ENCODE peak calls at places on chromosome 11, in ten cellular contexts. One of them, this sample, is unnamed.

GRCh38 chr11:1508986-1509385 is 22.4 kb upstream of the MOB2 start:
- DNase-seq in Caco-2: no peak
- DNase-seq in ACHN: no peak
- DNase-seq in PC-9: no peak
- DNase-seq in GM04503: no peak
- DNase-seq in WTC11: no peak
- DNase-seq in stimulated activated effector memory CD8-positive, alpha-beta T cell treated with anti-CD3 and anti-CD28 coated beads, Interleukin-12 subunit alpha, Interleukin-12 subunit beta, amount 100 ng/mL, for 72 hours: no peak
- DNase-seq in EH: no peak
- DNase-seq in ELF-1: no peak
- DNase-seq in GM18507: no peak
- DNase-seq in this sample: no peak

GRCh38 chr11:77087723-77088225 is 14.9 kb upstream of the OMP start:
- DNase-seq in Caco-2: no peak
- DNase-seq in stimulated activated effector memory CD8-positive, alpha-beta T cell treated with anti-CD3 and anti-CD28 coated beads, Interleukin-12 subunit alpha, Interleukin-12 subunit beta, amount 100 ng/mL, for 72 hours: no peak
- DNase-seq in ELF-1: no peak
- DNase-seq in GM18507: no peak
- DNase-seq in ACHN: no peak
- DNase-seq in GM04503: no peak
- DNase-seq in PC-9: no peak
- DNase-seq in EH: no peak
- DNase-seq in WTC11: no peak
- DNase-seq in this sample: no peak

GRCh38 chr11:60852060-60852638 is 3.6 kb downstream of the PTGDR2 start:
- DNase-seq in Caco-2: peak
- DNase-seq in GM18507: no peak
- DNase-seq in ELF-1: peak
- DNase-seq in GM04503: no peak
- DNase-seq in stimulated activated effector memory CD8-positive, alpha-beta T cell treated with anti-CD3 and anti-CD28 coated beads, Interleukin-12 subunit alpha, Interleukin-12 subunit beta, amount 100 ng/mL, for 72 hours: no peak
- DNase-seq in WTC11: no peak
- DNase-seq in ACHN: no peak
- DNase-seq in EH: no peak
- DNase-seq in PC-9: no peak
- DNase-seq in this sample: no peak

GRCh38 chr11:69307421-69307820 is 13.5 kb downstream of the MYEOV start:
- DNase-seq in Caco-2: peak
- DNase-seq in PC-9: no peak
- DNase-seq in ELF-1: no peak
- DNase-seq in WTC11: no peak
- DNase-seq in GM04503: no peak
- DNase-seq in GM18507: no peak
- DNase-seq in stimulated activated effector memory CD8-positive, alpha-beta T cell treated with anti-CD3 and anti-CD28 coated beads, Interleukin-12 subunit alpha, Interleukin-12 subunit beta, amount 100 ng/mL, for 72 hours: no peak
- DNase-seq in EH: no peak
- DNase-seq in ACHN: no peak
- DNase-seq in this sample: no peak

GRCh38 chr11:70567680-70568503 is 169.6 kb downstream of the CTTN start:
- DNase-seq in ELF-1: peak
- DNase-seq in WTC11: no peak
- DNase-seq in GM04503: no peak
- DNase-seq in ACHN: no peak
- DNase-seq in PC-9: peak
- DNase-seq in Caco-2: no peak
- DNase-seq in EH: peak
- DNase-seq in GM18507: no peak
- DNase-seq in stimulated activated effector memory CD8-positive, alpha-beta T cell treated with anti-CD3 and anti-CD28 coated beads, Interleukin-12 subunit alpha, Interleukin-12 subunit beta, amount 100 ng/mL, for 72 hours: no peak
- DNase-seq in this sample: peak

GRCh38 chr11:44542372-44542771 is 23.1 kb upstream of the CD82 start:
- DNase-seq in stimulated activated effector memory CD8-positive, alpha-beta T cell treated with anti-CD3 and anti-CD28 coated beads, Interleukin-12 subunit alpha, Interleukin-12 subunit beta, amount 100 ng/mL, for 72 hours: no peak
- DNase-seq in PC-9: no peak
- DNase-seq in WTC11: no peak
- DNase-seq in ELF-1: no peak
- DNase-seq in Caco-2: no peak
- DNase-seq in GM18507: no peak
- DNase-seq in ACHN: no peak
- DNase-seq in GM04503: no peak
- DNase-seq in EH: no peak
- DNase-seq in this sample: no peak

GRCh38 chr11:122633219-122633829 is 22.2 kb upstream of the UBASH3B start:
- DNase-seq in stimulated activated effector memory CD8-positive, alpha-beta T cell treated with anti-CD3 and anti-CD28 coated beads, Interleukin-12 subunit alpha, Interleukin-12 subunit beta, amount 100 ng/mL, for 72 hours: no peak
- DNase-seq in EH: peak
- DNase-seq in GM04503: no peak
- DNase-seq in WTC11: peak
- DNase-seq in ACHN: peak
- DNase-seq in ELF-1: peak
- DNase-seq in PC-9: no peak
- DNase-seq in Caco-2: peak
- DNase-seq in GM18507: no peak
- DNase-seq in this sample: peak

GRCh38 chr11:109026891-109027489 is 362.1 kb downstream of the DDX10 start:
- DNase-seq in GM04503: peak
- DNase-seq in EH: peak
- DNase-seq in WTC11: no peak
- DNase-seq in ACHN: no peak
- DNase-seq in GM18507: no peak
- DNase-seq in Caco-2: no peak
- DNase-seq in PC-9: no peak
- DNase-seq in stimulated activated effector memory CD8-positive, alpha-beta T cell treated with anti-CD3 and anti-CD28 coated beads, Interleukin-12 subunit alpha, Interleukin-12 subunit beta, amount 100 ng/mL, for 72 hours: no peak
- DNase-seq in ELF-1: no peak
- DNase-seq in this sample: no peak

GRCh38 chr11:127106142-127106541 is 105.6 kb upstream of the KIRREL3 start:
- DNase-seq in WTC11: no peak
- DNase-seq in GM18507: no peak
- DNase-seq in stimulated activated effector memory CD8-positive, alpha-beta T cell treated with anti-CD3 and anti-CD28 coated beads, Interleukin-12 subunit alpha, Interleukin-12 subunit beta, amount 100 ng/mL, for 72 hours: no peak
- DNase-seq in Caco-2: no peak
- DNase-seq in ACHN: no peak
- DNase-seq in EH: peak
- DNase-seq in GM04503: peak
- DNase-seq in PC-9: peak
- DNase-seq in ELF-1: peak
- DNase-seq in this sample: no peak

GRCh38 chr11:119892311-119892808 is 163.4 kb upstream of the NECTIN1 start:
- DNase-seq in Caco-2: no peak
- DNase-seq in stimulated activated effector memory CD8-positive, alpha-beta T cell treated with anti-CD3 and anti-CD28 coated beads, Interleukin-12 subunit alpha, Interleukin-12 subunit beta, amount 100 ng/mL, for 72 hours: no peak
- DNase-seq in GM18507: no peak
- DNase-seq in WTC11: no peak
- DNase-seq in EH: no peak
- DNase-seq in ELF-1: peak
- DNase-seq in GM04503: no peak
- DNase-seq in PC-9: no peak
- DNase-seq in ACHN: no peak
- DNase-seq in this sample: peak

GRCh38 chr11:112354364-112354763 is 93.7 kb upstream of the PLET1 start:
- DNase-seq in PC-9: no peak
- DNase-seq in stimulated activated effector memory CD8-positive, alpha-beta T cell treated with anti-CD3 and anti-CD28 coated beads, Interleukin-12 subunit alpha, Interleukin-12 subunit beta, amount 100 ng/mL, for 72 hours: no peak
- DNase-seq in Caco-2: no peak
- DNase-seq in ELF-1: no peak
- DNase-seq in GM18507: no peak
- DNase-seq in GM04503: no peak
- DNase-seq in WTC11: no peak
- DNase-seq in ACHN: no peak
- DNase-seq in EH: no peak
- DNase-seq in this sample: no peak

GRCh38 chr11:4433852-4434251 is 15.2 kb upstream of the OR52K2 start:
- DNase-seq in GM04503: no peak
- DNase-seq in ELF-1: no peak
- DNase-seq in PC-9: no peak
- DNase-seq in GM18507: no peak
- DNase-seq in EH: no peak
- DNase-seq in WTC11: no peak
- DNase-seq in ACHN: no peak
- DNase-seq in Caco-2: no peak
- DNase-seq in stimulated activated effector memory CD8-positive, alpha-beta T cell treated with anti-CD3 and anti-CD28 coated beads, Interleukin-12 subunit alpha, Interleukin-12 subunit beta, amount 100 ng/mL, for 72 hours: no peak
- DNase-seq in this sample: no peak

GRCh38 chr11:123454060-123454651 is 24.1 kb downstream of the GRAMD1B start:
- DNase-seq in ELF-1: peak
- DNase-seq in Caco-2: no peak
- DNase-seq in EH: peak
- DNase-seq in GM18507: no peak
- DNase-seq in GM04503: no peak
- DNase-seq in stimulated activated effector memory CD8-positive, alpha-beta T cell treated with anti-CD3 and anti-CD28 coated beads, Interleukin-12 subunit alpha, Interleukin-12 subunit beta, amount 100 ng/mL, for 72 hours: peak
- DNase-seq in PC-9: peak
- DNase-seq in WTC11: no peak
- DNase-seq in ACHN: no peak
- DNase-seq in this sample: no peak

GRCh38 chr11:133903056-133903455 is 53.7 kb downstream of the IGSF9B start:
- DNase-seq in ELF-1: no peak
- DNase-seq in Caco-2: no peak
- DNase-seq in WTC11: no peak
- DNase-seq in stimulated activated effector memory CD8-positive, alpha-beta T cell treated with anti-CD3 and anti-CD28 coated beads, Interleukin-12 subunit alpha, Interleukin-12 subunit beta, amount 100 ng/mL, for 72 hours: no peak
- DNase-seq in GM04503: no peak
- DNase-seq in ACHN: no peak
- DNase-seq in EH: no peak
- DNase-seq in GM18507: no peak
- DNase-seq in PC-9: no peak
- DNase-seq in this sample: no peak

GRCh38 chr11:115462004-115462541 is 42.1 kb downstream of the CADM1 start:
- DNase-seq in ACHN: peak
- DNase-seq in GM18507: no peak
- DNase-seq in PC-9: no peak
- DNase-seq in stimulated activated effector memory CD8-positive, alpha-beta T cell treated with anti-CD3 and anti-CD28 coated beads, Interleukin-12 subunit alpha, Interleukin-12 subunit beta, amount 100 ng/mL, for 72 hours: no peak
- DNase-seq in ELF-1: no peak
- DNase-seq in GM04503: no peak
- DNase-seq in Caco-2: no peak
- DNase-seq in EH: no peak
- DNase-seq in WTC11: no peak
- DNase-seq in this sample: no peak

GRCh38 chr11:27443746-27444465 is 28.7 kb downstream of the LGR4 start:
- DNase-seq in GM04503: no peak
- DNase-seq in EH: no peak
- DNase-seq in stimulated activated effector memory CD8-positive, alpha-beta T cell treated with anti-CD3 and anti-CD28 coated beads, Interleukin-12 subunit alpha, Interleukin-12 subunit beta, amount 100 ng/mL, for 72 hours: no peak
- DNase-seq in GM18507: no peak
- DNase-seq in PC-9: no peak
- DNase-seq in ACHN: no peak
- DNase-seq in WTC11: no peak
- DNase-seq in ELF-1: peak
- DNase-seq in Caco-2: no peak
- DNase-seq in this sample: peak

GRCh38 chr11:119209186-119209585 is 3.0 kb downstream of the CBL start:
- DNase-seq in ELF-1: no peak
- DNase-seq in GM18507: no peak
- DNase-seq in PC-9: no peak
- DNase-seq in WTC11: no peak
- DNase-seq in Caco-2: peak
- DNase-seq in EH: no peak
- DNase-seq in GM04503: no peak
- DNase-seq in stimulated activated effector memory CD8-positive, alpha-beta T cell treated with anti-CD3 and anti-CD28 coated beads, Interleukin-12 subunit alpha, Interleukin-12 subunit beta, amount 100 ng/mL, for 72 hours: no peak
- DNase-seq in ACHN: no peak
- DNase-seq in this sample: no peak

GRCh38 chr11:3195251-3196160 is 23.1 kb downstream of the MRGPRG start:
- DNase-seq in PC-9: no peak
- DNase-seq in GM04503: no peak
- DNase-seq in stimulated activated effector memory CD8-positive, alpha-beta T cell treated with anti-CD3 and anti-CD28 coated beads, Interleukin-12 subunit alpha, Interleukin-12 subunit beta, amount 100 ng/mL, for 72 hours: no peak
- DNase-seq in WTC11: no peak
- DNase-seq in EH: peak
- DNase-seq in ACHN: peak
- DNase-seq in GM18507: no peak
- DNase-seq in ELF-1: peak
- DNase-seq in Caco-2: no peak
- DNase-seq in this sample: peak

GRCh38 chr11:30260813-30261212 is 30.0 kb downstream of the FSHB start:
- DNase-seq in GM18507: peak
- DNase-seq in ELF-1: no peak
- DNase-seq in EH: no peak
- DNase-seq in ACHN: no peak
- DNase-seq in WTC11: no peak
- DNase-seq in stimulated activated effector memory CD8-positive, alpha-beta T cell treated with anti-CD3 and anti-CD28 coated beads, Interleukin-12 subunit alpha, Interleukin-12 subunit beta, amount 100 ng/mL, for 72 hours: no peak
- DNase-seq in Caco-2: no peak
- DNase-seq in GM04503: no peak
- DNase-seq in PC-9: no peak
- DNase-seq in this sample: no peak

GRCh38 chr11:121451178-121451981 is 734 bp upstream of the SORL1 start:
- DNase-seq in PC-9: no peak
- DNase-seq in WTC11: no peak
- DNase-seq in ELF-1: no peak
- DNase-seq in EH: no peak
- DNase-seq in Caco-2: peak
- DNase-seq in GM18507: no peak
- DNase-seq in stimulated activated effector memory CD8-positive, alpha-beta T cell treated with anti-CD3 and anti-CD28 coated beads, Interleukin-12 subunit alpha, Interleukin-12 subunit beta, amount 100 ng/mL, for 72 hours: no peak
- DNase-seq in GM04503: no peak
- DNase-seq in ACHN: no peak
- DNase-seq in this sample: no peak

GRCh38 chr11:117836077-117836960 is 11.8 kb upstream of the FXYD2 start:
- DNase-seq in GM18507: no peak
- DNase-seq in ACHN: no peak
- DNase-seq in EH: no peak
- DNase-seq in GM04503: no peak
- DNase-seq in stimulated activated effector memory CD8-positive, alpha-beta T cell treated with anti-CD3 and anti-CD28 coated beads, Interleukin-12 subunit alpha, Interleukin-12 subunit beta, amount 100 ng/mL, for 72 hours: no peak
- DNase-seq in WTC11: no peak
- DNase-seq in PC-9: no peak
- DNase-seq in Caco-2: no peak
- DNase-seq in ELF-1: peak
- DNase-seq in this sample: no peak

GRCh38 chr11:74085542-74085892 is 76.6 kb upstream of the UCP3 start:
- DNase-seq in GM18507: no peak
- DNase-seq in ACHN: no peak
- DNase-seq in Caco-2: no peak
- DNase-seq in WTC11: no peak
- DNase-seq in ELF-1: no peak
- DNase-seq in stimulated activated effector memory CD8-positive, alpha-beta T cell treated with anti-CD3 and anti-CD28 coated beads, Interleukin-12 subunit alpha, Interleukin-12 subunit beta, amount 100 ng/mL, for 72 hours: no peak
- DNase-seq in PC-9: no peak
- DNase-seq in EH: peak
- DNase-seq in GM04503: no peak
- DNase-seq in this sample: no peak

GRCh38 chr11:16779436-16779835 is 41.0 kb downstream of the C11orf58 start:
- DNase-seq in ELF-1: peak
- DNase-seq in PC-9: no peak
- DNase-seq in EH: no peak
- DNase-seq in WTC11: peak
- DNase-seq in Caco-2: no peak
- DNase-seq in GM04503: no peak
- DNase-seq in stimulated activated effector memory CD8-positive, alpha-beta T cell treated with anti-CD3 and anti-CD28 coated beads, Interleukin-12 subunit alpha, Interleukin-12 subunit beta, amount 100 ng/mL, for 72 hours: no peak
- DNase-seq in GM18507: no peak
- DNase-seq in ACHN: no peak
- DNase-seq in this sample: peak

GRCh38 chr11:64044730-64045386 is 9.1 kb downstream of the FLRT1 start:
- DNase-seq in EH: no peak
- DNase-seq in WTC11: no peak
- DNase-seq in GM04503: no peak
- DNase-seq in PC-9: no peak
- DNase-seq in Caco-2: no peak
- DNase-seq in ACHN: no peak
- DNase-seq in ELF-1: no peak
- DNase-seq in GM18507: no peak
- DNase-seq in stimulated activated effector memory CD8-positive, alpha-beta T cell treated with anti-CD3 and anti-CD28 coated beads, Interleukin-12 subunit alpha, Interleukin-12 subunit beta, amount 100 ng/mL, for 72 hours: no peak
- DNase-seq in this sample: no peak

This sample was measured in H7.